ENCODE peak calls at places on chromosomes 16 and 17, in four cellular contexts. U is ovary, Z is A549, G is neural progenitor cell. M is an unnamed sample. For H3K9me3, the result is how much of the 10 kb centered on the place peaks cover.

GRCh38 chr16:12796498-12796897 is 7.2 kb downstream of the CPPED1 start:
- DNase-seq in Z (no peak), G (no peak), U (no peak), M (no peak)

GRCh38 chr17:80313160-80313829 is 52.6 kb downstream of the RNF213 start:
- DNase-seq in U (peak), Z (no peak), G (no peak), M (no peak)

GRCh38 chr17:73906896-73907600 is 262.8 kb upstream of the SDK2 start:
- DNase-seq in Z (no peak), U (no peak), G (no peak), M (no peak)

GRCh38 chr17:77400445-77400870 is 259.7 kb downstream of the SEC14L1 start:
- DNase-seq in G (peak), Z (no peak), U (no peak), M (peak)

GRCh38 chr17:68035131-68035522 is 408 bp upstream of the KPNA2 start:
- DNase-seq in Z (peak), G (peak), U (peak), M (peak)

GRCh38 chr17:68794636-68795503 is 160.3 kb downstream of the ABCA8 start:
- DNase-seq in G (no peak), Z (no peak), U (peak), M (no peak)

GRCh38 chr16:68972720-68973119 is 129.4 kb downstream of the TANGO6 start:
- DNase-seq in G (peak), Z (peak), U (no peak), M (peak)

GRCh38 chr17:73647331-73647730 is 3.1 kb upstream of the SDK2 start:
- DNase-seq in U (no peak), G (no peak), Z (no peak), M (no peak)

GRCh38 chr16:75385507-75386152 is 47.7 kb downstream of the CFDP1 start:
- DNase-seq in G (peak), U (no peak), Z (peak), M (no peak)

GRCh38 chr17:11282586-11282985 is 41.6 kb downstream of the SHISA6 start:
- DNase-seq in Z (no peak), G (no peak), U (no peak), M (no peak)

GRCh38 chr16:52496051-52496876 is 50.7 kb downstream of the TOX3 start:
- DNase-seq in U (no peak), Z (no peak), G (no peak), M (no peak)

GRCh38 chr17:81567191-81567590 is 15.0 kb upstream of the FAAP100 start:
- DNase-seq in G (no peak), U (no peak), Z (no peak), M (no peak)

GRCh38 chr17:48472485-48473281 is 42.7 kb upstream of the SKAP1 start:
- DNase-seq in G (peak), U (no peak), Z (no peak), M (no peak)

GRCh38 chr17:75020331-75021110 is 8.1 kb downstream of the MRPL58 start:
- DNase-seq in G (no peak), Z (no peak), U (no peak), M (no peak)

GRCh38 chr17:31327534-31328526 is 6.4 kb upstream of the EVI2A start:
- DNase-seq in U (no peak), Z (peak), G (no peak), M (no peak)

GRCh38 chr17:32267690-32268205 is 2.1 kb downstream of the RHBDL3 start:
- DNase-seq in Z (no peak), U (no peak), G (peak), M (no peak)

GRCh38 chr16:58026705-58027340 is 1.3 kb downstream of the MMP15 start:
- DNase-seq in G (peak), Z (peak), U (no peak), M (no peak)

GRCh38 chr16:58025351-58026138 is at the start of gene MMP15:
- DNase-seq in U (peak), G (peak), Z (peak), M (peak)

GRCh38 chr16:58027341-58028167 is 2.0 kb downstream of the MMP15 start:
- DNase-seq in Z (peak), G (peak), U (no peak), M (no peak)

GRCh38 chr16:58024673-58025350 is 742 bp upstream of the MMP15 start:
- DNase-seq in Z (no peak), U (no peak), G (peak), M (peak)

DNA sequence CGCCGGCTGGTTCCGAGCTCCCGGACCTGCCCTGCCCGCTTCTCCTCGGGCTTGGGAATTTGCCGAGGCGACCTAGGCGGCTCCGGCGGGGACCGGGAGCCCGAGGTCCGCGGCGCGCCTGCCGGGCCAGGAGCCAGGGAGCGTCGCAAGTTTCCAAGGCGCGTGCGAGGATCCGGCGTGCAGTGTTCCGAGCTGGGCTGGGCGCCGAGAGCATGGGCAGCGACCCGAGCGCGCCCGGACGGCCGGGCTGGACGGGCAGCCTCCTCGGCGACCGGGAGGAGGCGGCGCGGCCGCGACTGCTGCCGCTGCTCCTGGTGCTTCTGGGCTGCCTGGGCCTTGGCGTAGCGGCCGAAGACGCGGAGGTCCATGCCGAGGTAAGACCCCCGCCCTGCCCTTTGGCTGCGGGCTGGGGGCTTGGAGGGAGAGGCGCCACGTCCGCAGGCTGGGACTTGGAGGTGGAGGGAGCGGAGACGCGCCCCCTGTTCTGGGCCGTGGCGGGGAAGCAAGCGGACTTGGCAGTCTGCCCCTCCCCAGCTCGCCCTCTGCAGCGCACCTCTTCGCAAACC is 668 bp downstream of the MMP15 start:
- DNase-seq in Z (peak), U (peak), G (peak), M (no peak)
- H3K9me3 ChIP-seq in Z (under half), U (under half), G (under half), M (under half)

GRCh38 chr16:21179126-21179982 is 20.9 kb downstream of the LDAF1 start:
- DNase-seq in Z (no peak), G (no peak), U (peak), M (no peak)
- H3K9me3 ChIP-seq in Z (under half), G (under half), U (under half), M (under half)

DNA sequence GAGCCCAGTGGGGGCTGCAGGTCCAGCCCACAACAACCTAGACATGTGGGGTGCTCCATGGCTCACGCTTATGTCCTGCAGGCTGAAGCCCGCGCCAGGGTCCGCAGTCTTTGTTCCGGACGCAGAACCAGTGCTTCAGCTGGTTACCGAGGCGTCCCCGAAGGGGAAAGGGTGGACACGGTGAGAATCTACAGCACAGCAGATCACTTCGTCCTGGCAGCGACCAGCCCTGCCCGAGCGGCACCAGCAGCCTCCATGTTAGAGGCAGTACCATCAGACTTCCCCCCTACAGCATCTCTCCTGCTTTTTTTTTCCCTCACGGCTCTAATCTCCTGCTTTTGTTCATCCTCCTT is 1736.4 kb downstream of the TP53TG3F start:
- DNase-seq in G (no peak), Z (no peak), U (no peak), M (no peak)
- H3K9me3 ChIP-seq in G (under half), Z (under half), U (under half), M (under half)

GRCh38 chr17:52389632-52390031 is 231.1 kb upstream of the CA10 start:
- DNase-seq in G (no peak), U (no peak), Z (no peak), M (no peak)

GRCh38 chr17:52390422-52390821 is 231.9 kb upstream of the CA10 start:
- DNase-seq in G (no peak), U (no peak), Z (no peak), M (no peak)

DNA sequence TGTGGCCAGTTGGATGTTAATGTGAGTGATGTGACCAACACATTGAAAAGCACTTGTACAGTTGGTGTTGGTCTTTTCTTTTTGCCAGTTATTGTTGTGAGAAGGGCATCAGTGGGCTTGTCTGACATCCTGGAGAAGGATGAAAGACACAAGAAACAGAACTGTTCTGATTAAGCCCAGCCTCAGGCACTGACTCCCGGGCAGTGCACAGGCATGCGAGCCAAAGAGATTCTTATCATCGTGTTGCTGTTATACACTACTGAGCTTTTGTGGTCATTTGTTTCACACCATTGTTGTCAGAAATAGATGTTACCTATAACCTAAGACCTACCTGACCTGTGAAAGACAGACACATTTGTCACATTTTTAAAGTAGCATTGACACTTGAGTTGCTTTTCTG is 236.8 kb upstream of the CA10 start:
- DNase-seq in G (no peak), U (no peak), Z (no peak), M (no peak)
- H3K9me3 ChIP-seq in G (under half), U (under half), Z (under half), M (under half)

M was measured in Caco-2.